ENCODE peak calls at places on chromosomes 16 and 17, in eight cellular contexts. One of them, this sample, is unnamed.

GRCh38 chr16:12265168-12265567 is 288.6 kb downstream of the SNX29 start:
- DNase-seq in esophagus squamous epithelium: no peak
- DNase-seq in COR-L47: no peak
- DNase-seq in HFFc6: no peak
- DNase-seq in nephron progenitor cell: no peak
- DNase-seq in fibroblast of the aortic adventitia: no peak
- DNase-seq in stimulated activated CD4-positive, alpha-beta T cell treated with anti-CD3 and anti-CD28 coated beads, Interleukin-1b, Interleukin-23, amount 100 ng/mL, for 1 hour: no peak
- DNase-seq in posterior vena cava: no peak
- DNase-seq in this sample: no peak

GRCh38 chr17:79444226-79444625 is 166.6 kb downstream of the RBFOX3 start:
- DNase-seq in nephron progenitor cell: peak
- DNase-seq in COR-L47: no peak
- DNase-seq in fibroblast of the aortic adventitia: no peak
- DNase-seq in HFFc6: no peak
- DNase-seq in esophagus squamous epithelium: no peak
- DNase-seq in posterior vena cava: no peak
- DNase-seq in stimulated activated CD4-positive, alpha-beta T cell treated with anti-CD3 and anti-CD28 coated beads, Interleukin-1b, Interleukin-23, amount 100 ng/mL, for 1 hour: no peak
- DNase-seq in this sample: no peak

GRCh38 chr17:31112001-31112661 is 17.4 kb downstream of the NF1 start:
- DNase-seq in COR-L47: no peak
- DNase-seq in fibroblast of the aortic adventitia: no peak
- DNase-seq in HFFc6: peak
- DNase-seq in posterior vena cava: no peak
- DNase-seq in stimulated activated CD4-positive, alpha-beta T cell treated with anti-CD3 and anti-CD28 coated beads, Interleukin-1b, Interleukin-23, amount 100 ng/mL, for 1 hour: no peak
- DNase-seq in nephron progenitor cell: no peak
- DNase-seq in esophagus squamous epithelium: no peak
- DNase-seq in this sample: no peak

GRCh38 chr16:80612461-80613017 is 71.7 kb downstream of the DYNLRB2 start:
- DNase-seq in stimulated activated CD4-positive, alpha-beta T cell treated with anti-CD3 and anti-CD28 coated beads, Interleukin-1b, Interleukin-23, amount 100 ng/mL, for 1 hour: no peak
- DNase-seq in HFFc6: no peak
- DNase-seq in nephron progenitor cell: no peak
- DNase-seq in COR-L47: no peak
- DNase-seq in esophagus squamous epithelium: no peak
- DNase-seq in fibroblast of the aortic adventitia: no peak
- DNase-seq in posterior vena cava: no peak
- DNase-seq in this sample: no peak

GRCh38 chr17:40645932-40646331 is 1.7 kb downstream of the SMARCE1 start:
- DNase-seq in fibroblast of the aortic adventitia: no peak
- DNase-seq in posterior vena cava: no peak
- DNase-seq in COR-L47: no peak
- DNase-seq in esophagus squamous epithelium: no peak
- DNase-seq in nephron progenitor cell: no peak
- DNase-seq in stimulated activated CD4-positive, alpha-beta T cell treated with anti-CD3 and anti-CD28 coated beads, Interleukin-1b, Interleukin-23, amount 100 ng/mL, for 1 hour: no peak
- DNase-seq in HFFc6: no peak
- DNase-seq in this sample: no peak

GRCh38 chr17:50144845-50145531 is 5.5 kb downstream of the PPP1R9B start:
- DNase-seq in esophagus squamous epithelium: no peak
- DNase-seq in posterior vena cava: no peak
- DNase-seq in HFFc6: no peak
- DNase-seq in fibroblast of the aortic adventitia: no peak
- DNase-seq in nephron progenitor cell: no peak
- DNase-seq in stimulated activated CD4-positive, alpha-beta T cell treated with anti-CD3 and anti-CD28 coated beads, Interleukin-1b, Interleukin-23, amount 100 ng/mL, for 1 hour: no peak
- DNase-seq in COR-L47: no peak
- DNase-seq in this sample: no peak

GRCh38 chr17:9676742-9677387 is 31.5 kb downstream of the USP43 start:
- DNase-seq in esophagus squamous epithelium: no peak
- DNase-seq in COR-L47: no peak
- DNase-seq in posterior vena cava: no peak
- DNase-seq in HFFc6: peak
- DNase-seq in nephron progenitor cell: no peak
- DNase-seq in stimulated activated CD4-positive, alpha-beta T cell treated with anti-CD3 and anti-CD28 coated beads, Interleukin-1b, Interleukin-23, amount 100 ng/mL, for 1 hour: no peak
- DNase-seq in fibroblast of the aortic adventitia: no peak
- DNase-seq in this sample: no peak

GRCh38 chr17:17599965-17600364 is 8.5 kb upstream of the PEMT start:
- DNase-seq in COR-L47: no peak
- DNase-seq in fibroblast of the aortic adventitia: no peak
- DNase-seq in stimulated activated CD4-positive, alpha-beta T cell treated with anti-CD3 and anti-CD28 coated beads, Interleukin-1b, Interleukin-23, amount 100 ng/mL, for 1 hour: no peak
- DNase-seq in posterior vena cava: no peak
- DNase-seq in nephron progenitor cell: no peak
- DNase-seq in HFFc6: no peak
- DNase-seq in esophagus squamous epithelium: no peak
- DNase-seq in this sample: no peak

GRCh38 chr17:57900991-57901743 is 51.3 kb upstream of the MRPS23 start:
- DNase-seq in esophagus squamous epithelium: no peak
- DNase-seq in fibroblast of the aortic adventitia: no peak
- DNase-seq in nephron progenitor cell: no peak
- DNase-seq in COR-L47: peak
- DNase-seq in posterior vena cava: no peak
- DNase-seq in stimulated activated CD4-positive, alpha-beta T cell treated with anti-CD3 and anti-CD28 coated beads, Interleukin-1b, Interleukin-23, amount 100 ng/mL, for 1 hour: no peak
- DNase-seq in HFFc6: no peak
- DNase-seq in this sample: no peak

GRCh38 chr17:77841742-77842141 is 116.8 kb upstream of the TNRC6C start:
- DNase-seq in COR-L47: no peak
- DNase-seq in HFFc6: no peak
- DNase-seq in nephron progenitor cell: no peak
- DNase-seq in fibroblast of the aortic adventitia: no peak
- DNase-seq in stimulated activated CD4-positive, alpha-beta T cell treated with anti-CD3 and anti-CD28 coated beads, Interleukin-1b, Interleukin-23, amount 100 ng/mL, for 1 hour: no peak
- DNase-seq in posterior vena cava: no peak
- DNase-seq in esophagus squamous epithelium: no peak
- DNase-seq in this sample: no peak

This sample was measured in SK-N-MC.